ENCODE peak calls at places on chromosomes 12 and 14, in nine cellular contexts. One of them, this sample, is unnamed.

GRCh38 chr12:89935850-89936249 is 227.2 kb upstream of the ATP2B1 start:
- DNase-seq in activated T-helper 1 cell treated with Interleukin-2 at 50 U/mL for 16 hours: no peak
- DNase-seq in HEK293T: no peak
- DNase-seq in Panc1: no peak
- DNase-seq in activated CD4-positive, alpha-beta T cell treated with anti-CD3 and anti-CD28 coated beads, Interleukin-2, amount 50 U/mL, for 48 hours: no peak
- DNase-seq in NCI-H774: no peak
- DNase-seq in AG10803: no peak
- DNase-seq in SJCRH30: no peak
- DNase-seq in CD4-positive, CD25-positive, alpha-beta regulatory T cell: no peak
- DNase-seq in this sample: no peak

GRCh38 chr12:2306012-2306411 is 253.2 kb downstream of the CACNA1C start:
- DNase-seq in SJCRH30: no peak
- DNase-seq in HEK293T: no peak
- DNase-seq in Panc1: no peak
- DNase-seq in AG10803: no peak
- DNase-seq in activated T-helper 1 cell treated with Interleukin-2 at 50 U/mL for 16 hours: no peak
- DNase-seq in CD4-positive, CD25-positive, alpha-beta regulatory T cell: no peak
- DNase-seq in NCI-H774: no peak
- DNase-seq in activated CD4-positive, alpha-beta T cell treated with anti-CD3 and anti-CD28 coated beads, Interleukin-2, amount 50 U/mL, for 48 hours: no peak
- DNase-seq in this sample: no peak

GRCh38 chr12:71552728-71553501 is 110.7 kb downstream of the ZFC3H1 start:
- DNase-seq in NCI-H774: no peak
- DNase-seq in CD4-positive, CD25-positive, alpha-beta regulatory T cell: no peak
- DNase-seq in SJCRH30: peak
- DNase-seq in HEK293T: no peak
- DNase-seq in activated CD4-positive, alpha-beta T cell treated with anti-CD3 and anti-CD28 coated beads, Interleukin-2, amount 50 U/mL, for 48 hours: no peak
- DNase-seq in AG10803: no peak
- DNase-seq in activated T-helper 1 cell treated with Interleukin-2 at 50 U/mL for 16 hours: no peak
- DNase-seq in Panc1: no peak
- DNase-seq in this sample: no peak

GRCh38 chr12:23757541-23757962 is 191.9 kb downstream of the SOX5 start:
- DNase-seq in CD4-positive, CD25-positive, alpha-beta regulatory T cell: no peak
- DNase-seq in HEK293T: no peak
- DNase-seq in Panc1: no peak
- DNase-seq in AG10803: no peak
- DNase-seq in NCI-H774: peak
- DNase-seq in SJCRH30: no peak
- DNase-seq in activated T-helper 1 cell treated with Interleukin-2 at 50 U/mL for 16 hours: no peak
- DNase-seq in activated CD4-positive, alpha-beta T cell treated with anti-CD3 and anti-CD28 coated beads, Interleukin-2, amount 50 U/mL, for 48 hours: no peak
- DNase-seq in this sample: no peak

GRCh38 chr12:82415402-82415801 is 57.1 kb downstream of the METTL25 start:
- DNase-seq in activated T-helper 1 cell treated with Interleukin-2 at 50 U/mL for 16 hours: no peak
- DNase-seq in HEK293T: no peak
- DNase-seq in activated CD4-positive, alpha-beta T cell treated with anti-CD3 and anti-CD28 coated beads, Interleukin-2, amount 50 U/mL, for 48 hours: no peak
- DNase-seq in CD4-positive, CD25-positive, alpha-beta regulatory T cell: no peak
- DNase-seq in Panc1: no peak
- DNase-seq in AG10803: peak
- DNase-seq in NCI-H774: no peak
- DNase-seq in SJCRH30: no peak
- DNase-seq in this sample: no peak

GRCh38 chr14:20855652-20856291 is 35.4 kb upstream of the RNASE3 start:
- DNase-seq in CD4-positive, CD25-positive, alpha-beta regulatory T cell: peak
- DNase-seq in Panc1: peak
- DNase-seq in activated CD4-positive, alpha-beta T cell treated with anti-CD3 and anti-CD28 coated beads, Interleukin-2, amount 50 U/mL, for 48 hours: peak
- DNase-seq in AG10803: peak
- DNase-seq in SJCRH30: peak
- DNase-seq in activated T-helper 1 cell treated with Interleukin-2 at 50 U/mL for 16 hours: no peak
- DNase-seq in HEK293T: peak
- DNase-seq in NCI-H774: peak
- DNase-seq in this sample: no peak

GRCh38 chr12:20220339-20220738 is 148.0 kb upstream of the PDE3A start:
- DNase-seq in NCI-H774: no peak
- DNase-seq in SJCRH30: peak
- DNase-seq in HEK293T: peak
- DNase-seq in AG10803: peak
- DNase-seq in Panc1: no peak
- DNase-seq in activated T-helper 1 cell treated with Interleukin-2 at 50 U/mL for 16 hours: no peak
- DNase-seq in CD4-positive, CD25-positive, alpha-beta regulatory T cell: no peak
- DNase-seq in activated CD4-positive, alpha-beta T cell treated with anti-CD3 and anti-CD28 coated beads, Interleukin-2, amount 50 U/mL, for 48 hours: no peak
- DNase-seq in this sample: no peak

GRCh38 chr14:104998801-104999200 is 13.2 kb downstream of the CLBA1 start:
- DNase-seq in Panc1: no peak
- DNase-seq in activated CD4-positive, alpha-beta T cell treated with anti-CD3 and anti-CD28 coated beads, Interleukin-2, amount 50 U/mL, for 48 hours: no peak
- DNase-seq in NCI-H774: no peak
- DNase-seq in CD4-positive, CD25-positive, alpha-beta regulatory T cell: no peak
- DNase-seq in AG10803: no peak
- DNase-seq in SJCRH30: no peak
- DNase-seq in HEK293T: no peak
- DNase-seq in activated T-helper 1 cell treated with Interleukin-2 at 50 U/mL for 16 hours: no peak
- DNase-seq in this sample: no peak

GRCh38 chr14:30283822-30284446 is 275.0 kb upstream of the G2E3 start:
- DNase-seq in activated T-helper 1 cell treated with Interleukin-2 at 50 U/mL for 16 hours: no peak
- DNase-seq in Panc1: no peak
- DNase-seq in SJCRH30: peak
- DNase-seq in HEK293T: peak
- DNase-seq in CD4-positive, CD25-positive, alpha-beta regulatory T cell: no peak
- DNase-seq in NCI-H774: no peak
- DNase-seq in AG10803: peak
- DNase-seq in activated CD4-positive, alpha-beta T cell treated with anti-CD3 and anti-CD28 coated beads, Interleukin-2, amount 50 U/mL, for 48 hours: peak
- DNase-seq in this sample: no peak

GRCh38 chr12:21248679-21249078 is 86.0 kb downstream of the SLCO1A2 start:
- DNase-seq in Panc1: no peak
- DNase-seq in SJCRH30: peak
- DNase-seq in activated CD4-positive, alpha-beta T cell treated with anti-CD3 and anti-CD28 coated beads, Interleukin-2, amount 50 U/mL, for 48 hours: no peak
- DNase-seq in HEK293T: no peak
- DNase-seq in AG10803: peak
- DNase-seq in CD4-positive, CD25-positive, alpha-beta regulatory T cell: peak
- DNase-seq in NCI-H774: peak
- DNase-seq in activated T-helper 1 cell treated with Interleukin-2 at 50 U/mL for 16 hours: no peak
- DNase-seq in this sample: no peak

GRCh38 chr12:34397591-34398365 is 375.5 kb downstream of the ALG10 start:
- DNase-seq in AG10803: no peak
- DNase-seq in HEK293T: no peak
- DNase-seq in SJCRH30: no peak
- DNase-seq in activated CD4-positive, alpha-beta T cell treated with anti-CD3 and anti-CD28 coated beads, Interleukin-2, amount 50 U/mL, for 48 hours: no peak
- DNase-seq in Panc1: no peak
- DNase-seq in activated T-helper 1 cell treated with Interleukin-2 at 50 U/mL for 16 hours: no peak
- DNase-seq in NCI-H774: no peak
- DNase-seq in CD4-positive, CD25-positive, alpha-beta regulatory T cell: no peak
- DNase-seq in this sample: peak

GRCh38 chr12:64635356-64635998 is 25.2 kb downstream of the RASSF3 start:
- DNase-seq in AG10803: no peak
- DNase-seq in SJCRH30: no peak
- DNase-seq in activated CD4-positive, alpha-beta T cell treated with anti-CD3 and anti-CD28 coated beads, Interleukin-2, amount 50 U/mL, for 48 hours: no peak
- DNase-seq in Panc1: no peak
- DNase-seq in activated T-helper 1 cell treated with Interleukin-2 at 50 U/mL for 16 hours: no peak
- DNase-seq in HEK293T: no peak
- DNase-seq in NCI-H774: no peak
- DNase-seq in CD4-positive, CD25-positive, alpha-beta regulatory T cell: no peak
- DNase-seq in this sample: no peak

GRCh38 chr14:21234112-21234511 is 35.1 kb downstream of the HNRNPC start:
- DNase-seq in SJCRH30: no peak
- DNase-seq in activated CD4-positive, alpha-beta T cell treated with anti-CD3 and anti-CD28 coated beads, Interleukin-2, amount 50 U/mL, for 48 hours: no peak
- DNase-seq in HEK293T: no peak
- DNase-seq in AG10803: no peak
- DNase-seq in CD4-positive, CD25-positive, alpha-beta regulatory T cell: no peak
- DNase-seq in NCI-H774: no peak
- DNase-seq in Panc1: no peak
- DNase-seq in activated T-helper 1 cell treated with Interleukin-2 at 50 U/mL for 16 hours: no peak
- DNase-seq in this sample: no peak

GRCh38 chr12:13870255-13870654 is 111.1 kb downstream of the GRIN2B start:
- DNase-seq in CD4-positive, CD25-positive, alpha-beta regulatory T cell: no peak
- DNase-seq in Panc1: no peak
- DNase-seq in activated CD4-positive, alpha-beta T cell treated with anti-CD3 and anti-CD28 coated beads, Interleukin-2, amount 50 U/mL, for 48 hours: no peak
- DNase-seq in activated T-helper 1 cell treated with Interleukin-2 at 50 U/mL for 16 hours: no peak
- DNase-seq in AG10803: no peak
- DNase-seq in SJCRH30: no peak
- DNase-seq in NCI-H774: no peak
- DNase-seq in HEK293T: no peak
- DNase-seq in this sample: no peak

GRCh38 chr14:59772252-59772651 is 98.3 kb downstream of the RTN1 start:
- DNase-seq in HEK293T: no peak
- DNase-seq in NCI-H774: peak
- DNase-seq in SJCRH30: no peak
- DNase-seq in Panc1: no peak
- DNase-seq in AG10803: no peak
- DNase-seq in activated T-helper 1 cell treated with Interleukin-2 at 50 U/mL for 16 hours: no peak
- DNase-seq in activated CD4-positive, alpha-beta T cell treated with anti-CD3 and anti-CD28 coated beads, Interleukin-2, amount 50 U/mL, for 48 hours: no peak
- DNase-seq in CD4-positive, CD25-positive, alpha-beta regulatory T cell: no peak
- DNase-seq in this sample: no peak

GRCh38 chr12:130698106-130698505 is 18.0 kb downstream of the RIMBP2 start:
- DNase-seq in SJCRH30: no peak
- DNase-seq in activated CD4-positive, alpha-beta T cell treated with anti-CD3 and anti-CD28 coated beads, Interleukin-2, amount 50 U/mL, for 48 hours: no peak
- DNase-seq in activated T-helper 1 cell treated with Interleukin-2 at 50 U/mL for 16 hours: no peak
- DNase-seq in Panc1: no peak
- DNase-seq in HEK293T: no peak
- DNase-seq in AG10803: no peak
- DNase-seq in CD4-positive, CD25-positive, alpha-beta regulatory T cell: no peak
- DNase-seq in NCI-H774: no peak
- DNase-seq in this sample: no peak

GRCh38 chr12:48199784-48200198 is 3.3 kb downstream of the OR10AD1 start:
- DNase-seq in AG10803: peak
- DNase-seq in Panc1: no peak
- DNase-seq in CD4-positive, CD25-positive, alpha-beta regulatory T cell: no peak
- DNase-seq in activated T-helper 1 cell treated with Interleukin-2 at 50 U/mL for 16 hours: no peak
- DNase-seq in SJCRH30: no peak
- DNase-seq in HEK293T: no peak
- DNase-seq in activated CD4-positive, alpha-beta T cell treated with anti-CD3 and anti-CD28 coated beads, Interleukin-2, amount 50 U/mL, for 48 hours: no peak
- DNase-seq in NCI-H774: no peak
- DNase-seq in this sample: no peak

GRCh38 chr14:29821665-29822429 is 105.8 kb downstream of the PRKD1 start:
- DNase-seq in Panc1: no peak
- DNase-seq in activated CD4-positive, alpha-beta T cell treated with anti-CD3 and anti-CD28 coated beads, Interleukin-2, amount 50 U/mL, for 48 hours: no peak
- DNase-seq in HEK293T: no peak
- DNase-seq in SJCRH30: no peak
- DNase-seq in activated T-helper 1 cell treated with Interleukin-2 at 50 U/mL for 16 hours: no peak
- DNase-seq in AG10803: no peak
- DNase-seq in CD4-positive, CD25-positive, alpha-beta regulatory T cell: no peak
- DNase-seq in NCI-H774: peak
- DNase-seq in this sample: no peak

GRCh38 chr14:27672047-27672446 is 1074.2 kb upstream of the NOVA1 start:
- DNase-seq in CD4-positive, CD25-positive, alpha-beta regulatory T cell: no peak
- DNase-seq in Panc1: no peak
- DNase-seq in SJCRH30: no peak
- DNase-seq in AG10803: no peak
- DNase-seq in activated T-helper 1 cell treated with Interleukin-2 at 50 U/mL for 16 hours: no peak
- DNase-seq in HEK293T: no peak
- DNase-seq in NCI-H774: no peak
- DNase-seq in activated CD4-positive, alpha-beta T cell treated with anti-CD3 and anti-CD28 coated beads, Interleukin-2, amount 50 U/mL, for 48 hours: no peak
- DNase-seq in this sample: no peak

GRCh38 chr12:113425960-113426453 is 3.8 kb downstream of the SDSL start:
- DNase-seq in activated CD4-positive, alpha-beta T cell treated with anti-CD3 and anti-CD28 coated beads, Interleukin-2, amount 50 U/mL, for 48 hours: no peak
- DNase-seq in NCI-H774: no peak
- DNase-seq in AG10803: no peak
- DNase-seq in Panc1: no peak
- DNase-seq in activated T-helper 1 cell treated with Interleukin-2 at 50 U/mL for 16 hours: no peak
- DNase-seq in CD4-positive, CD25-positive, alpha-beta regulatory T cell: no peak
- DNase-seq in HEK293T: no peak
- DNase-seq in SJCRH30: peak
- DNase-seq in this sample: no peak

GRCh38 chr14:31085027-31085426 is 58.8 kb upstream of the STRN3 start:
- DNase-seq in SJCRH30: no peak
- DNase-seq in CD4-positive, CD25-positive, alpha-beta regulatory T cell: no peak
- DNase-seq in AG10803: no peak
- DNase-seq in Panc1: no peak
- DNase-seq in activated T-helper 1 cell treated with Interleukin-2 at 50 U/mL for 16 hours: no peak
- DNase-seq in activated CD4-positive, alpha-beta T cell treated with anti-CD3 and anti-CD28 coated beads, Interleukin-2, amount 50 U/mL, for 48 hours: no peak
- DNase-seq in HEK293T: no peak
- DNase-seq in NCI-H774: no peak
- DNase-seq in this sample: no peak

GRCh38 chr12:116454950-116455447 is 104.2 kb upstream of the MAP1LC3B2 start:
- DNase-seq in NCI-H774: no peak
- DNase-seq in AG10803: peak
- DNase-seq in HEK293T: no peak
- DNase-seq in activated CD4-positive, alpha-beta T cell treated with anti-CD3 and anti-CD28 coated beads, Interleukin-2, amount 50 U/mL, for 48 hours: no peak
- DNase-seq in activated T-helper 1 cell treated with Interleukin-2 at 50 U/mL for 16 hours: no peak
- DNase-seq in SJCRH30: no peak
- DNase-seq in Panc1: peak
- DNase-seq in CD4-positive, CD25-positive, alpha-beta regulatory T cell: no peak
- DNase-seq in this sample: no peak

GRCh38 chr14:103108749-103109207 is 14.3 kb downstream of the EXOC3L4 start:
- DNase-seq in SJCRH30: peak
- DNase-seq in NCI-H774: peak
- DNase-seq in activated T-helper 1 cell treated with Interleukin-2 at 50 U/mL for 16 hours: no peak
- DNase-seq in CD4-positive, CD25-positive, alpha-beta regulatory T cell: no peak
- DNase-seq in Panc1: no peak
- DNase-seq in HEK293T: no peak
- DNase-seq in activated CD4-positive, alpha-beta T cell treated with anti-CD3 and anti-CD28 coated beads, Interleukin-2, amount 50 U/mL, for 48 hours: peak
- DNase-seq in AG10803: no peak
- DNase-seq in this sample: no peak

GRCh38 chr14:72611506-72611905 is 282.4 kb downstream of the DPF3 start:
- DNase-seq in activated CD4-positive, alpha-beta T cell treated with anti-CD3 and anti-CD28 coated beads, Interleukin-2, amount 50 U/mL, for 48 hours: no peak
- DNase-seq in CD4-positive, CD25-positive, alpha-beta regulatory T cell: no peak
- DNase-seq in Panc1: no peak
- DNase-seq in NCI-H774: no peak
- DNase-seq in SJCRH30: no peak
- DNase-seq in HEK293T: no peak
- DNase-seq in activated T-helper 1 cell treated with Interleukin-2 at 50 U/mL for 16 hours: no peak
- DNase-seq in AG10803: no peak
- DNase-seq in this sample: no peak

GRCh38 chr14:76962303-76962660 is 66.2 kb downstream of the IRF2BPL start:
- DNase-seq in activated CD4-positive, alpha-beta T cell treated with anti-CD3 and anti-CD28 coated beads, Interleukin-2, amount 50 U/mL, for 48 hours: no peak
- DNase-seq in Panc1: no peak
- DNase-seq in HEK293T: no peak
- DNase-seq in SJCRH30: peak
- DNase-seq in AG10803: no peak
- DNase-seq in activated T-helper 1 cell treated with Interleukin-2 at 50 U/mL for 16 hours: no peak
- DNase-seq in CD4-positive, CD25-positive, alpha-beta regulatory T cell: no peak
- DNase-seq in NCI-H774: no peak
- DNase-seq in this sample: no peak

GRCh38 chr14:85528882-85529585 is 910 bp upstream of the FLRT2 start:
- DNase-seq in AG10803: peak
- DNase-seq in SJCRH30: peak
- DNase-seq in activated CD4-positive, alpha-beta T cell treated with anti-CD3 and anti-CD28 coated beads, Interleukin-2, amount 50 U/mL, for 48 hours: no peak
- DNase-seq in activated T-helper 1 cell treated with Interleukin-2 at 50 U/mL for 16 hours: no peak
- DNase-seq in CD4-positive, CD25-positive, alpha-beta regulatory T cell: no peak
- DNase-seq in NCI-H774: no peak
- DNase-seq in HEK293T: no peak
- DNase-seq in Panc1: no peak
- DNase-seq in this sample: no peak

GRCh38 chr14:65223636-65224035 is 121.3 kb upstream of the MAX start:
- DNase-seq in SJCRH30: no peak
- DNase-seq in activated CD4-positive, alpha-beta T cell treated with anti-CD3 and anti-CD28 coated beads, Interleukin-2, amount 50 U/mL, for 48 hours: no peak
- DNase-seq in HEK293T: no peak
- DNase-seq in NCI-H774: no peak
- DNase-seq in activated T-helper 1 cell treated with Interleukin-2 at 50 U/mL for 16 hours: no peak
- DNase-seq in AG10803: no peak
- DNase-seq in Panc1: no peak
- DNase-seq in CD4-positive, CD25-positive, alpha-beta regulatory T cell: no peak
- DNase-seq in this sample: no peak

GRCh38 chr12:16453319-16453718 is 105.9 kb downstream of the MGST1 start:
- DNase-seq in activated T-helper 1 cell treated with Interleukin-2 at 50 U/mL for 16 hours: no peak
- DNase-seq in activated CD4-positive, alpha-beta T cell treated with anti-CD3 and anti-CD28 coated beads, Interleukin-2, amount 50 U/mL, for 48 hours: no peak
- DNase-seq in SJCRH30: no peak
- DNase-seq in HEK293T: no peak
- DNase-seq in CD4-positive, CD25-positive, alpha-beta regulatory T cell: no peak
- DNase-seq in AG10803: no peak
- DNase-seq in Panc1: no peak
- DNase-seq in NCI-H774: no peak
- DNase-seq in this sample: no peak

GRCh38 chr12:103462675-103463074 is 33.1 kb downstream of the C12orf42 start:
- DNase-seq in activated T-helper 1 cell treated with Interleukin-2 at 50 U/mL for 16 hours: no peak
- DNase-seq in Panc1: no peak
- DNase-seq in AG10803: no peak
- DNase-seq in SJCRH30: no peak
- DNase-seq in HEK293T: no peak
- DNase-seq in CD4-positive, CD25-positive, alpha-beta regulatory T cell: no peak
- DNase-seq in activated CD4-positive, alpha-beta T cell treated with anti-CD3 and anti-CD28 coated beads, Interleukin-2, amount 50 U/mL, for 48 hours: no peak
- DNase-seq in NCI-H774: no peak
- DNase-seq in this sample: no peak

GRCh38 chr14:64645220-64645891 is 58.9 kb upstream of the PLEKHG3 start:
- DNase-seq in Panc1: no peak
- DNase-seq in activated T-helper 1 cell treated with Interleukin-2 at 50 U/mL for 16 hours: no peak
- DNase-seq in NCI-H774: no peak
- DNase-seq in AG10803: peak
- DNase-seq in CD4-positive, CD25-positive, alpha-beta regulatory T cell: no peak
- DNase-seq in HEK293T: peak
- DNase-seq in activated CD4-positive, alpha-beta T cell treated with anti-CD3 and anti-CD28 coated beads, Interleukin-2, amount 50 U/mL, for 48 hours: no peak
- DNase-seq in SJCRH30: peak
- DNase-seq in this sample: no peak

GRCh38 chr12:82411561-82412230 is 53.4 kb downstream of the METTL25 start:
- DNase-seq in Panc1: no peak
- DNase-seq in CD4-positive, CD25-positive, alpha-beta regulatory T cell: no peak
- DNase-seq in SJCRH30: no peak
- DNase-seq in AG10803: no peak
- DNase-seq in NCI-H774: no peak
- DNase-seq in HEK293T: no peak
- DNase-seq in activated CD4-positive, alpha-beta T cell treated with anti-CD3 and anti-CD28 coated beads, Interleukin-2, amount 50 U/mL, for 48 hours: no peak
- DNase-seq in activated T-helper 1 cell treated with Interleukin-2 at 50 U/mL for 16 hours: no peak
- DNase-seq in this sample: no peak